ENCODE peak calls at places on chromosomes 11 and 22, in nine cellular contexts. M is left ventricle myocardium inferior; B is A673; Y is IMR-90; Z is tibial artery; V is heart right ventricle; E is heart left ventricle; J is CD8-positive, alpha-beta T cell; N is CD4-positive, alpha-beta T cell. L is an unnamed sample.

GRCh38 chr11:117143390-117143789 is 697 bp upstream of the PAFAH1B2 start:
- DNase-seq in J (no peak), Z (peak), M (peak), E (peak), V (peak), N (no peak), B (peak), Y (peak), L (peak)

GRCh38 chr11:116175707-116176106 is 597.1 kb downstream of the BUD13 start:
- DNase-seq in Y (no peak), Z (no peak), V (no peak), B (no peak), E (no peak), M (no peak), J (no peak), N (no peak), L (no peak)

GRCh38 chr22:19463491-19464469 is 15.2 kb downstream of the UFD1 start:
- DNase-seq in B (no peak), E (peak), Z (no peak), N (no peak), Y (peak), V (peak), M (peak), J (no peak), L (no peak)

GRCh38 chr22:46518038-46518437 is 19.4 kb downstream of the CELSR1 start:
- DNase-seq in B (no peak), V (no peak), J (no peak), Z (no peak), Y (no peak), E (peak), N (no peak), M (no peak), L (no peak)

GRCh38 chr11:86931965-86932332 is 23.2 kb downstream of the FZD4 start:
- DNase-seq in V (peak), N (no peak), B (peak), J (no peak), Z (no peak), E (no peak), M (no peak), Y (peak), L (no peak)

GRCh38 chr11:914747-915493 is 4.3 kb upstream of the CHID1 start:
- DNase-seq in N (no peak), Z (peak), M (peak), B (no peak), J (no peak), E (peak), Y (no peak), V (peak), L (no peak)

GRCh38 chr22:29151316-29151715 is 54.4 kb upstream of the EMID1 start:
- DNase-seq in E (no peak), N (no peak), Z (peak), V (no peak), B (no peak), Y (no peak), J (no peak), M (no peak), L (peak)

GRCh38 chr11:65919151-65920034 is at the start of gene DRAP1:
- DNase-seq in V (peak), B (peak), J (peak), Y (peak), N (peak), E (peak), Z (peak), M (peak), L (peak)

GRCh38 chr22:29353860-29354259 is 34.5 kb downstream of the AP1B1 start:
- DNase-seq in B (no peak), M (no peak), J (no peak), E (no peak), V (no peak), Z (no peak), Y (no peak), N (no peak), L (no peak)

GRCh38 chr11:44726278-44727113 is at the start of gene TSPAN18:
- DNase-seq in J (no peak), N (peak), B (peak), V (peak), E (no peak), M (peak), Z (no peak), Y (no peak), L (peak)

GRCh38 chr11:104609766-104610165 is 288.5 kb downstream of the CASP12 start:
- DNase-seq in J (no peak), V (peak), N (no peak), Y (no peak), M (no peak), E (no peak), Z (no peak), B (peak), L (no peak)

GRCh38 chr11:100890779-100891178 is 203.7 kb downstream of the ARHGAP42 start:
- DNase-seq in Y (peak), Z (no peak), J (no peak), M (no peak), B (no peak), V (no peak), N (no peak), E (no peak), L (no peak)

GRCh38 chr11:64996710-64997380 is at the start of gene BATF2:
- DNase-seq in J (no peak), Z (peak), B (peak), Y (peak), V (peak), E (peak), N (no peak), M (peak), L (peak)

GRCh38 chr11:19712281-19713220 is at the start of gene NAV2:
- DNase-seq in M (peak), Y (peak), N (peak), E (peak), B (peak), V (peak), J (peak), Z (peak), L (peak)

GRCh38 chr11:72899238-72899637 is 85.0 kb downstream of the ATG16L2 start:
- DNase-seq in Z (no peak), E (no peak), V (no peak), M (no peak), N (no peak), Y (peak), B (no peak), J (no peak), L (no peak)

GRCh38 chr11:118911880-118912741 is 13.6 kb downstream of the BCL9L start:
- DNase-seq in Y (peak), J (no peak), N (peak), B (peak), E (peak), M (peak), V (peak), Z (peak), L (peak)

GRCh38 chr11:16787035-16787744 is 48.7 kb downstream of the C11orf58 start:
- DNase-seq in N (no peak), Y (peak), Z (no peak), E (no peak), J (no peak), M (no peak), B (no peak), V (no peak), L (no peak)

DNA sequence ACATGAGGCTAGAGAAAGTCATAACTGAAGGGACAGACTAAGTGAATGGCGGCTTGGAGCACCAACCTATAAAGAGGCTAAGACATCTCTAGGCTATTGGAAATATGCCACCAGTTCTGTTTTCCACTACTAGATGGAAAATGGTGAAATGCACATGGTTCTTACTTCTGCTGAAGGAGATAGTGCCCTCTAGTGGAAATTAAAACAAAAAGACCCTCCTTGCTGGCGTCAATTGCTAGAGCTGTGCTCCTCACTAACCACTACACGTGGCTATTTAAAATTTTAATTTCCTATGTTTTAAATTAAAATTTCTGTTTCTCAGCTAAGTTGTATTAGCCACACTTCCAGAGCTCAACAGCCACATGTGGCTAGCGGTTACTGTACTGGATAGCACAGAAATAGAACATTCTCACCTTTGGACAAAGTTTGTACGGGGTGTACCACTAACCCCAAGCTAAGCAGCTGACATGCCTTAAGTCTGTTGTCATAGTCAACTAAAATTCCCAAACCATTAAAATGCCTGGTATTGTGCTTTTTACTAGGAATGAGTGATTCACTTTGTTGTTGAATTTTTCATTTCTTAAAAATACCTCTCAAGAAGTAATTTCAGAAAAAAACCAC is 34.1 kb upstream of the CALCA start:
- DNase-seq in Y (peak), B (peak), V (no peak), E (no peak), M (no peak), N (no peak), Z (no peak), J (no peak), L (no peak)
- TF ChIP-seq CTCF in Y (peak), B (peak), V (no peak), E (peak), M (peak), N (peak), Z (no peak), J (peak), L (no peak)

GRCh38 chr11:76837696-76838421 is 22.9 kb upstream of the ACER3 start:
- DNase-seq in B (no peak), J (no peak), V (no peak), N (no peak), Y (no peak), Z (no peak), E (no peak), M (peak), L (no peak)

GRCh38 chr11:76836613-76837291 is 24.0 kb upstream of the ACER3 start:
- DNase-seq in Z (no peak), N (no peak), E (no peak), B (no peak), V (no peak), J (no peak), Y (no peak), M (no peak), L (no peak)

GRCh38 chr11:76834151-76834550 is 26.6 kb upstream of the ACER3 start:
- DNase-seq in V (no peak), Y (peak), M (no peak), Z (no peak), J (no peak), E (no peak), N (no peak), B (no peak), L (no peak)

GRCh38 chr11:76835030-76835429 is 25.7 kb upstream of the ACER3 start:
- DNase-seq in N (no peak), J (no peak), B (no peak), M (no peak), E (no peak), Y (no peak), V (no peak), Z (no peak), L (no peak)

GRCh38 chr11:76835928-76836612 is 24.6 kb upstream of the ACER3 start:
- DNase-seq in V (peak), Z (no peak), E (peak), M (peak), Y (peak), J (no peak), B (peak), N (no peak), L (no peak)
- H3K27ac ChIP-seq in V (peak), Z (no peak), E (no peak), M (peak), Y (no peak), J (no peak), B (no peak), N (no peak), L (peak)

GRCh38 chr11:131349368-131350086 is 20.9 kb upstream of the NTM start:
- DNase-seq in E (no peak), N (no peak), B (no peak), M (no peak), V (no peak), Z (no peak), Y (no peak), J (no peak), L (no peak)
- TF ChIP-seq CTCF in E (no peak), N (no peak), B (no peak), M (no peak), V (no peak), Z (no peak), Y (no peak), J (no peak), L (no peak)

GRCh38 chr11:120317689-120318195 is 7.4 kb upstream of the TLCD5 start:
- DNase-seq in N (no peak), Y (no peak), E (no peak), V (no peak), J (no peak), M (no peak), B (no peak), Z (no peak), L (no peak)

GRCh38 chr11:120314861-120315260 is 10.2 kb upstream of the TLCD5 start:
- DNase-seq in B (no peak), E (no peak), N (no peak), Y (no peak), Z (no peak), V (no peak), J (no peak), M (no peak), L (no peak)

GRCh38 chr11:120318906-120319305 is 6.2 kb upstream of the TLCD5 start:
- DNase-seq in Z (no peak), V (no peak), Y (no peak), E (no peak), M (no peak), B (no peak), N (no peak), J (no peak), L (no peak)

DNA sequence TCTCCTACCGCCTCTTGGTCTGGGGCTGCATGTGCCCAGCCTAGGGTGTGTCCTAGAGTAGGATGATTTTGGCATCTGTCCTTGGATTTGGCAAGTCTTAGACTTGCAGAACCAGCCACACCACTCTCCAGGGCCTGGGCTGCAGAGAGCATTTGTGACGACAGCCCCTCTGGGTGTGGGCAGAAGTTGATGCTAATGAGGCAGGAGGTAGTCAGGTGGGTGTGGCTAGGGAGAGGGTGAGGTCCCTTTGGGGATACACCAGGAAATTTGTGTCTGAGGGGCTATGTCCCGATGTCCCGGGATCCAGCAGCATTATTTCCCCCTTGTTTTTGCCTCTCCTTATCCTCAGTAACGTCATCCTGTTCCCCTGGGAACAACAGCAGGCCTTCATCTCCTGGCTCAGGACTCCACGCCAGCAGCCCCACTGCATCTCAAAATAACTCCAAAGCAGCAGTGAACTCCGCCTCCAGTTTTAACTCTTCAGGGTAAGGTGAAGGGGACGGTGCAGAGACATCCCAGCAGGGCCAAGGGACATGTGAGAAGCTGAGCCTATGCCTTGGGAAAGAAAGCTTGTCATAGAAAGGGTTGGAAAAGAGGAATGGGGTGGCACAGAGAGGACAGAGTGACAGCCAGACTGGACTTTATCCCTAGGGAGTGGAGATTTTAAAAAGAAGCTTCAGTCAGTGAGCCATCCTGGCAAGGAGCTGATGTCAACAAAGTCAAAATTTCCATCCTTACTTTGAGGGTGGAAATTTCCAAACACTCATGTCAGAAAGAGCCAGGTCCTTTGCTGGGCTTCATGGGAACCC is 8.0 kb upstream of the TLCD5 start:
- DNase-seq in J (no peak), B (peak), Z (peak), M (peak), N (no peak), V (peak), E (peak), Y (peak), L (peak)
- H3K27ac ChIP-seq in J (no peak), B (no peak), Z (peak), M (peak), N (no peak), V (peak), E (peak), Y (no peak), L (no peak)

GRCh38 chr11:122653911-122654310 is 1.6 kb upstream of the UBASH3B start:
- DNase-seq in M (no peak), E (no peak), Z (no peak), V (no peak), B (peak), Y (peak), J (no peak), N (no peak), L (no peak)
- TF ChIP-seq CTCF in M (no peak), E (no peak), Z (no peak), V (no peak), B (peak), Y (peak), J (no peak), N (no peak), L (no peak)

GRCh38 chr11:102600666-102601065 is 24.5 kb downstream of the MMP20 start:
- DNase-seq in B (no peak), J (no peak), Z (no peak), V (no peak), Y (no peak), N (no peak), M (no peak), E (no peak), L (no peak)

GRCh38 chr11:102604011-102604410 is 21.1 kb downstream of the MMP20 start:
- DNase-seq in E (no peak), J (no peak), N (no peak), B (no peak), Y (no peak), V (no peak), M (no peak), Z (no peak), L (no peak)

GRCh38 chr11:102603576-102603975 is 21.6 kb downstream of the MMP20 start:
- DNase-seq in J (no peak), Y (peak), M (no peak), E (no peak), N (no peak), V (no peak), Z (no peak), B (no peak), L (no peak)

GRCh38 chr11:102604875-102605274 is 20.3 kb downstream of the MMP20 start:
- DNase-seq in J (no peak), B (no peak), Y (no peak), M (no peak), E (no peak), V (no peak), N (no peak), Z (no peak), L (no peak)

DNA sequence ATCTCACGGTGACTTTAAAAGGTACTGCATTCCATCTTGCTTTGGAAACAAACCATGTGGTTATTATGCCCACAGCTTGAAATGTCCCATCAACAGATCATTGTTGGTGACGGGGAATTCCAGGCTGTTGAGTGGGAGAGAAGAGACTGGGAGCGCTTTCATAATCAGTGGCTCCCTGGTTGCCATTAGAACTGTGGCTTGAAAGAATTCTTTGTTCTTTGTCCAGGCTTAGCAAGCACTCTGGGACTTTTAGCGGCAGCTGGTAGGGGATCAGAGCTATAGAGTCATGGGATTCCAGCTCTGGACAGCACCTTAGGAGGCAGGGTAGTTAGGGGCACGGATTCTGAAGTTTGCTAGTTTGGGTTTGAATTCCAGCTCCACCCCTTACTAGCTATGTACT is 22.0 kb downstream of the MMP20 start:
- DNase-seq in M (no peak), B (no peak), Z (no peak), N (no peak), J (no peak), E (no peak), Y (peak), V (no peak), L (no peak)
- H3K27ac ChIP-seq in M (peak), B (no peak), Z (no peak), N (no peak), J (no peak), E (no peak), Y (peak), V (no peak), L (peak)

DNA sequence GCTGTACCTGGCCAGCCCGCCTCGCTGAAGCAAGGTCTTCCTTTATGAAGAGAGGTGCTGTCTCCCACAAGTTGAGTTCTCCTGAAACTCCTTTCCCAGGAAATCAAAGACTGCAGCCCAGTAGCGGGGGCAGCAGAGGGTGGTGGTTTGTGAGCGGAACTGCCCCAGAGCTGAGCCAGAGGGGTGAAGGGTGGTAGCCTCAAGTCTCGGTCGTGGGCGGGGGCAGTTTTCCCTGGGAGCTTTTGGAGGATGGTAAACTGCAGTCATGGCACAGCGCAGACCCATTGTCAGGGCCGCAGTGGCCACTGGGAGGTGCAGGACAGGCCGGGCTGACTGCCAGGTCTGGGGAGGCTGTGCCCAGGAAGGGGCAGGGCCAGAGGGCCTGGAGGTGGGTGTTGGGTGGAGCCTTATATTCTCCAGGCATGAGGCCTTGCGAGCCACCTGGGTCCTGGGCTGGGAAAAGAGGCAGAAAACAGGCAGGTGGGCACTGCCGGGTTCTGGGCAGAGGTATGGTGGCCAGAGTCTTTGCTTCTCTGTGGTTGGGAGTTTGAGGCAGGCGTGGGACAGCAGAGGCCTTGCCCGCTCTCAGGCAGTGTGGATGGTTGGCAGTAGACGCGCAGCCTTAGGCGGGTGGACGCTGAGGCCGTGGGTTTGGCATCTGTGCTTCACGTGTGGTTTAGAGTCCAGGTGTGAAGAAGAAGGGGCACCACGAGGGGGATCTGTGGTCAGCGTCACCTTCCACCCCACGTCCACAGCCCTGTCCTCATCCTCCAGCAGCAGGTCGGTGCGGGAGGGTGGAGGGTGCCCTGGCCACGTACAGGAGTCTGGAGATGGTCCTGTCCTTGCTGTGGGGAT is 1176.4 kb downstream of the BRD1 start:
- DNase-seq in M (no peak), Y (no peak), E (no peak), N (no peak), V (no peak), B (no peak), Z (no peak), J (no peak), L (no peak)
- TF ChIP-seq CTCF in M (no peak), Y (no peak), E (no peak), N (no peak), V (no peak), B (no peak), Z (no peak), J (no peak), L (no peak)

DNA sequence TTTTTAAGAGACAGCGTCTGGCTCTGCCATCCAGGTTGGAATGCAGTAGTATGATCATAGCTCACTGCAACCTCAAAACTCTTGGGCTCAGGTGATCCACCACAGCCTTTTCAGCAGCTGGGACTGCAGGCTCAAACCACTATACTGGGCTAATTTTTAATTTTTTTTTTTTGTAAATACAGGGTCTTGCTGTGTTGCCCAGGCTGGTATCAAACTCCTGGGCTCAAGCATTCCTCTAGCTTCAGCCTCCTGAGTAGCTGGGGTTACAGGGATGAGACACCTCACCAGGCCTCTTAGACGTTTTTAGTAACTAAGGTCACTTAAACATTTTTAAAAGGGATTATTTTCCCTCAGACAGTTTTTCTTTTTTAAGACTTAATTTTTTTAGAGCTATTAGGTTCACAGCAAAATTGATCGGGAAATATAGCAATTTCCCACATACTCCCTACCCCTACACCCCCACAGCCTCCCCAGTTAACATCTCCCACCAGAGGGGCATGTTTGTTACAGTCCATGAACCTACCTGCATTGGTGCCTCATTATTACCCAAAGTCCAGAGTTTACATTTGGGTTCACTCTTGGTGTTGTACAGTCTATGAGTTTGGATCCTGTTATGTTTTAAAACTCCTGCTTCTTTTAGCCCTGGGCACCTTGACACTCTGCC is 3.9 kb downstream of the BCR start:
- DNase-seq in V (no peak), Z (no peak), B (no peak), Y (no peak), N (no peak), J (no peak), E (no peak), M (no peak), L (no peak)
- H3K27ac ChIP-seq in V (no peak), Z (peak), B (peak), Y (no peak), N (peak), J (no peak), E (no peak), M (no peak), L (no peak)